ENCODE peak calls at places on chromosomes 1 and 21, in four cellular contexts. O, M, K and Z are unnamed samples.

GRCh38 chr1:197181982-197182381 is 35.5 kb upstream of the ASPM start:
- DNase-seq in K (no peak), O (no peak), M (no peak), Z (no peak)

GRCh38 chr1:40936878-40937484 is 42.5 kb upstream of the CTPS1 start:
- DNase-seq in O (no peak), K (no peak), M (no peak), Z (no peak)

GRCh38 chr1:39470040-39470439 is 21.4 kb upstream of the BMP8A start:
- DNase-seq in K (no peak), O (no peak), M (no peak), Z (no peak)

GRCh38 chr1:239657291-239657690 is 270.9 kb downstream of the CHRM3 start:
- DNase-seq in O (no peak), K (no peak), M (no peak), Z (no peak)

GRCh38 chr1:158434755-158435154 is 8.7 kb upstream of the OR10K2 start:
- DNase-seq in M (no peak), O (no peak), K (no peak), Z (no peak)

GRCh38 chr1:215900684-215901083 is 333.6 kb downstream of the KCTD3 start:
- DNase-seq in O (no peak), K (peak), M (no peak), Z (no peak)

GRCh38 chr1:41874903-41875411 is 43.8 kb downstream of the HIVEP3 start:
- DNase-seq in K (no peak), O (no peak), M (no peak), Z (no peak)

GRCh38 chr1:8396083-8396911 is 78.4 kb downstream of the SLC45A1 start:
- DNase-seq in M (no peak), K (no peak), O (no peak), Z (no peak)

GRCh38 chr1:19009882-19010321 is 53.4 kb upstream of the IFFO2 start:
- DNase-seq in K (no peak), M (peak), O (no peak), Z (peak)

GRCh38 chr1:11794446-11795237 is 11.1 kb downstream of the MTHFR start:
- DNase-seq in K (no peak), M (no peak), O (no peak), Z (no peak)

GRCh38 chr1:10513199-10513598 is 38.4 kb downstream of the PEX14 start:
- DNase-seq in K (no peak), O (no peak), M (no peak), Z (no peak)

GRCh38 chr21:37710555-37711293 is 205.5 kb downstream of the KCNJ6 start:
- DNase-seq in O (no peak), M (no peak), K (peak), Z (peak)

GRCh38 chr1:11170102-11170501 is 19.1 kb upstream of the ANGPTL7 start:
- DNase-seq in K (no peak), O (no peak), M (no peak), Z (no peak)

GRCh38 chr1:168907053-168907452 is 178.0 kb upstream of the DPT start:
- DNase-seq in O (no peak), K (no peak), M (no peak), Z (peak)

GRCh38 chr1:116825400-116825734 is 71.1 kb downstream of the CD2 start:
- DNase-seq in M (no peak), K (peak), O (no peak), Z (no peak)

GRCh38 chr1:227058321-227058751 is 118.2 kb downstream of the COQ8A start:
- DNase-seq in O (no peak), K (no peak), M (peak), Z (no peak)

GRCh38 chr1:170168263-170168662 is 22.5 kb downstream of the NTMT2 start:
- DNase-seq in O (no peak), M (no peak), K (no peak), Z (no peak)

GRCh38 chr1:37434292-37434907 is 40.0 kb upstream of the ZC3H12A start:
- DNase-seq in M (peak), K (peak), O (no peak), Z (peak)

GRCh38 chr1:32201011-32201855 is 838 bp downstream of the CCDC28B start:
- DNase-seq in O (peak), M (no peak), K (peak), Z (no peak)

GRCh38 chr1:172451002-172451443 is 7.2 kb upstream of the PIGC start:
- DNase-seq in O (no peak), K (no peak), M (peak), Z (peak)

GRCh38 chr1:111841746-111842145 is 86.0 kb downstream of the DDX20 start:
- DNase-seq in O (no peak), M (no peak), K (no peak), Z (no peak)

GRCh38 chr1:25562101-25562927 is 18.9 kb downstream of the LDLRAP1 start:
- DNase-seq in O (peak), K (no peak), M (no peak), Z (peak)

GRCh38 chr21:26140185-26140584 is 30.4 kb downstream of the APP start:
- DNase-seq in K (no peak), O (no peak), M (peak), Z (peak)

GRCh38 chr1:86207323-86207722 is 50.8 kb upstream of the COL24A1 start:
- DNase-seq in M (peak), K (no peak), O (no peak), Z (no peak)

GRCh38 chr1:150995896-150996295 is 10.8 kb downstream of the MINDY1 start:
- DNase-seq in M (no peak), O (no peak), K (peak), Z (no peak)

GRCh38 chr1:121546830-121547680 is 362.3 kb downstream of the SRGAP2C start:
- DNase-seq in K (no peak), M (no peak), O (no peak), Z (no peak)

GRCh38 chr21:44878053-44878982 is 4.8 kb upstream of the PTTG1IP start:
- DNase-seq in O (no peak), K (no peak), M (peak), Z (peak)

GRCh38 chr21:45320261-45320990 is 32.7 kb upstream of the POFUT2 start:
- DNase-seq in O (no peak), K (peak), M (no peak), Z (no peak)

GRCh38 chr1:167429612-167430011 is 88.7 kb downstream of the CD247 start:
- DNase-seq in M (no peak), O (no peak), K (no peak), Z (no peak)

GRCh38 chr1:20211511-20211931 is 25.2 kb upstream of the PLA2G2C start:
- DNase-seq in M (peak), O (no peak), K (no peak), Z (no peak)

GRCh38 chr1:16173447-16174260 is 17.8 kb upstream of the EPHA2 start:
- DNase-seq in K (no peak), M (peak), O (no peak), Z (no peak)

GRCh38 chr1:12035306-12035705 is 16.0 kb downstream of the MIIP start:
- DNase-seq in O (no peak), K (no peak), M (no peak), Z (no peak)

GRCh38 chr1:210352575-210352974 is 23.9 kb downstream of the HHAT start:
- DNase-seq in O (no peak), M (no peak), K (no peak), Z (no peak)

GRCh38 chr1:89844236-89844807 is 23.5 kb downstream of the LRRC8D start:
- DNase-seq in O (no peak), M (peak), K (no peak), Z (no peak)

GRCh38 chr1:89847191-89847729 is 26.4 kb downstream of the LRRC8D start:
- DNase-seq in M (no peak), K (no peak), O (no peak), Z (no peak)

GRCh38 chr1:89843279-89844121 is 22.7 kb downstream of the LRRC8D start:
- DNase-seq in M (peak), O (no peak), K (peak), Z (no peak)

GRCh38 chr1:89842547-89843278 is 21.9 kb downstream of the LRRC8D start:
- DNase-seq in O (no peak), K (peak), M (no peak), Z (peak)

DNA sequence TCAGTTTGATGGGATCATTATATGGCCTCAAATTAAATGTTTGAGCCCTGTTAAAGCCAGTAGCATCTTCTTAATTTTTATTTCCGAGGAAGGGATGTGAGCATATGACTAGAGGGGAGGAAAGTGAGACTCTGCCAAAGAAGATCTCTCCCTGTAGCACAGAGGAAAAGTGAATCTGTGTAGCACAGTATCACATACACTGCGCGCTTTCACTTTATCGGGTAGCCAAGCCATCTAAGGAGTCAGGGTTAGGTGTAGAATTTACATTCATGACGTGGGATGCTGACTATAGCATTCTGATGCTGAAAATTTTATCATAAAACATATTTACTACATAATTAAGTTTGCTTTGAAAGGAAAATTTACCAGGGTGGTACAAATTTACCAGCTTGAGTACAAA is 24.0 kb downstream of the LRRC8D start:
- DNase-seq in O (no peak), K (no peak), M (no peak), Z (no peak)
- TF ChIP-seq PBX3 in O (no peak), K (no peak), M (no peak), Z (no peak)

GRCh38 chr1:247112479-247112781 is 8.3 kb upstream of the ZNF669 start:
- DNase-seq in M (no peak), K (no peak), O (no peak), Z (no peak)

GRCh38 chr1:247113094-247113497 is 8.9 kb upstream of the ZNF669 start:
- DNase-seq in K (peak), M (no peak), O (no peak), Z (peak)

GRCh38 chr1:247111636-247112478 is 7.7 kb upstream of the ZNF669 start:
- DNase-seq in M (peak), O (no peak), K (peak), Z (peak)

GRCh38 chr1:247111259-247111635 is 7.1 kb upstream of the ZNF669 start:
- DNase-seq in M (no peak), O (no peak), K (peak), Z (no peak)

DNA sequence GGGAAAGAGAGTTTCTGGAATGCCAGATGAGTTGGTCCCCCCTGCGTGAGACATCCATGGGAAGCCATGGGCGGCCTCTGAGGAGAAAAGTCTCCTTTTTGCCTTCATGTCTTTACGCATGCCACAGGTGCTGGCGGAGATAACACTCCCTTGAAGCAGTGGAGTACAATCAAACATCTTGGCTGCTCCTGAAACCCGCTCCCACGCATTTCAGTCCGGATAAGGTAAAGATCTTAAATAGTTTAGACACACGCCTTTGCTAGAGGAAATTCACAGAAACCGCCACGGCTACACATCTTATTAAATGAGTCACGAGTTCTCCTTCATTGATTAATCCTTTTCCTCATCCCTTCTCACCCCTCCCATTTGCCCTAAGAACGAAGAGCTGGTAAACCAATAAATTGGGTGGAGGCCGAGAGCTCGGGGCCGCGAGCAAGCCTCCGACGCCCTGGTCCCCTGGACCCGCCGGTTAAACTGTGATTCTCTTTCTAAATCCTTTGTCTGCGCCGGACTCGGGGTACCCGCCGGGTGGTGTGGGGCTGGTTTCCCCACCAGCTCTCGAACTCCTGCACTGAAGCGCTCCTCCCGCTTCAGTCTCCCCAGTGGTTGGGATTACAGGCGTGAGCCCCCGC is 6.6 kb upstream of the ZNF669 start:
- DNase-seq in K (no peak), O (no peak), M (no peak), Z (no peak)
- TF ChIP-seq PBX3 in K (no peak), O (no peak), M (no peak), Z (no peak)

GRCh38 chr21:17699524-17700189 is 87.0 kb upstream of the BTG3 start:
- DNase-seq in K (no peak), O (peak), M (no peak), Z (no peak)
- TF ChIP-seq PBX3 in K (no peak), O (no peak), M (no peak), Z (no peak)

DNA sequence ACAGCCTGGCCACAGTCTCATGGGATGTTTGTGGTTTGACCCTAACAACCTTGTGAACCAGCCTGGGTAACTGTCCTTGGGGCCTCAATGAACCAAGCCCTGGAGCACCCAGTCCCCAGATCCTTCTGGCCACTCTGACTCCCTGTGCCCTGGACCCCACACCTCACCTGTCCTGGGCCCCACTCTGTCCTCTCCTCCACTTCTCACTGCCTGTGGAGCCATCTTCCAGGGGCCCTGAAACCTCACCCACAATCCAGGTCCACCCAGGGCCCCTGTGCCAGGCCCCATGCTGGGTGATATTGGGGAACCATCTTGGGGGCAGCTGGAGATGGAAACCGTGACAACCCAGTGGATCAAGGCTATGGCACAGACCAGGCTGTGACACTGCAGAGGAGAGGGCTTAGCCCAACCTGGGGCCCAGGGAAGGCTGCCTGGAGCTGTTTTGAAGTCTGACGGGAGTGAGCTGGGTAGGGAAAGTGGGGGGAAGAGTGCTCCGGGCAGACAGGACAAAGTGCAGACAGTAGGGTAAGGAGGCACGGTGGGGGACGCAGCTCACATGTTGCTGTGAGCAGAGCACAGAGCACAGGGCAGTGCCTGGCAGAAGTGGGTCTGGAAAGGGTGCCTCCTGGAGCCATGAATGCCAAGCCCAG is 12.0 kb upstream of the LRP8 start:
- DNase-seq in O (no peak), K (no peak), M (no peak), Z (no peak)
- TF ChIP-seq PBX3 in O (no peak), K (no peak), M (no peak), Z (no peak)

DNA sequence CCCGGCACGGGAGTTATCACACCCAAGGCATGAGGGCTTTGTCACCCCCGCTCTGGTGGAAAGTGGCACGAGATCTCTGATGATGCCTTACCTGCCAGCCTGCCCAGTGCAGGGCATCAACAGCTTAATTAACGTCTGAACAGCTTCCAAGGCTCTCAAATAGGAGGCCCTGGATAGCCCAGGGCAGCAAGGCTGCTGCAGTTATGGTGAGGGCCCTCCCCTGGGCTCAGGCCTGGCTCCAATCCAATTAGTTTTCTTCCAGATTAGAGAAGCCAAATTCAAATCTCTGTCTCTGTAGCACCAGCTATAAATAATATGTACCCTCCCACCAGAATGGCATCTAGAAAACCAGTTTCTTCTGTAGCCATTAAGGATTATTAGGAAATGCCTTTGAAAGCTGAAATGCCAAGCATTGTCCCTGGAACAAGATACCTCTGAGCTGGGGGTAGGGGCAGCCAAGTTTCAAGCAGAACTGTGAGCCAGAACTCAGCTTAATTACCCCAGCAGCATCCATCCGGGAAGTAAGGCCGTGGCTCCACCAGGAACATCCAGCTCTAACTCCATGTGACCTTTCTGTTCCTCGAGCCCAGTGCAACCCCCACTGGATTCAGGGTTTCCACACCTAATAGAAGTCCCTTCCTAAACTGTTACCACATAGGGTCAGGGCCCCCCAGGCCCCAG is 12.5 kb downstream of the QSOX1 start:
- DNase-seq in K (peak), O (no peak), M (no peak), Z (no peak)
- TF ChIP-seq PBX3 in K (peak), O (no peak), M (no peak), Z (no peak)

GRCh38 chr1:6638226-6638625 is 13.6 kb downstream of the THAP3 start:
- DNase-seq in O (no peak), K (no peak), M (no peak), Z (no peak)
- TF ChIP-seq PBX3 in O (no peak), K (no peak), M (no peak), Z (no peak)

GRCh38 chr1:119453021-119453420 is 38.1 kb downstream of the HSD3B2 start:
- DNase-seq in M (no peak), K (no peak), O (no peak), Z (no peak)
- TF ChIP-seq PBX3 in M (no peak), K (no peak), O (no peak), Z (no peak)

GRCh38 chr1:159869173-159869572 is 6.7 kb upstream of the VSIG8 start:
- DNase-seq in O (no peak), K (no peak), M (no peak), Z (no peak)
- TF ChIP-seq PBX3 in O (no peak), K (no peak), M (no peak), Z (no peak)

GRCh38 chr1:93021539-93022134 is 57.4 kb upstream of the MTF2 start:
- DNase-seq in M (peak), O (no peak), K (peak), Z (peak)
- TF ChIP-seq PBX3 in M (no peak), O (no peak), K (no peak), Z (no peak)

GRCh38 chr1:91883470-91883869 is 2.5 kb downstream of the TGFBR3 start:
- DNase-seq in O (no peak), K (peak), M (peak), Z (peak)
- TF ChIP-seq PBX3 in O (no peak), K (no peak), M (no peak), Z (no peak)